ENCODE peak calls at places on chromosome 15, in five cellular contexts. N, A, O, M and D are unnamed samples.
A peak's percentile ranks its signal among the peaks of the same experiment; 100 is the strongest.

GRCh38 chr15:95121191-95121590 is 889.8 kb downstream of the MCTP2 start:
- DNase-seq in N (no peak), A (no peak), O (no peak), M (no peak), D (no peak)

GRCh38 chr15:101045835-101046691 is 126.9 kb downstream of the LRRK1 start:
- DNase-seq in N (peak; percentile 55), A (no peak), O (no peak), M (no peak), D (no peak)

GRCh38 chr15:60423540-60423939 is 25.8 kb upstream of the ANXA2 start:
- DNase-seq in N (no peak), A (no peak), O (peak; percentile 70), M (no peak), D (peak; percentile 75)

GRCh38 chr15:71786673-71787072 is 23.7 kb upstream of the NR2E3 start:
- DNase-seq in N (no peak), A (no peak), O (no peak), M (no peak), D (no peak)

GRCh38 chr15:94306700-94307650 is 75.6 kb downstream of the MCTP2 start:
- DNase-seq in N (no peak), A (no peak), O (no peak), M (no peak), D (peak; percentile 78)

GRCh38 chr15:95601525-95601924 is 729.0 kb upstream of the NR2F2 start:
- DNase-seq in N (no peak), A (no peak), O (no peak), M (no peak), D (no peak)

GRCh38 chr15:63362873-63363272 is 18.8 kb downstream of the CA12 start:
- DNase-seq in N (no peak), A (no peak), O (no peak), M (no peak), D (no peak)

GRCh38 chr15:85335193-85335939 is 45.0 kb upstream of the AKAP13 start:
- DNase-seq in N (no peak), A (no peak), O (no peak), M (no peak), D (no peak)

GRCh38 chr15:56891852-56892251 is 26.6 kb upstream of the TCF12 start:
- DNase-seq in N (no peak), A (no peak), O (no peak), M (no peak), D (no peak)

GRCh38 chr15:101810905-101811304 is 1.1 kb upstream of the OR4F15 start:
- DNase-seq in N (no peak), A (no peak), O (no peak), M (no peak), D (no peak)

GRCh38 chr15:58462973-58463663 is 31.3 kb downstream of the LIPC start:
- DNase-seq in N (peak; percentile 12), A (no peak), O (no peak), M (no peak), D (no peak)

GRCh38 chr15:83380682-83381081 is 66.5 kb upstream of the SH3GL3 start:
- DNase-seq in N (no peak), A (no peak), O (no peak), M (no peak), D (peak; percentile 7)

GRCh38 chr15:62390793-62391543 is 225.9 kb upstream of the C2CD4B start:
- DNase-seq in N (peak; percentile 74), A (no peak), O (no peak), M (no peak), D (no peak)

GRCh38 chr15:64209680-64210334 is 47.0 kb upstream of the PPIB start:
- DNase-seq in N (no peak), A (no peak), O (no peak), M (no peak), D (no peak)

GRCh38 chr15:65209701-65210643 is 1.3 kb downstream of the CILP start:
- DNase-seq in N (no peak), A (no peak), O (no peak), M (no peak), D (no peak)

GRCh38 chr15:34490421-34491193 is 53.0 kb upstream of the GOLGA8A start:
- DNase-seq in N (no peak), A (no peak), O (no peak), M (no peak), D (no peak)

GRCh38 chr15:67256051-67256450 is 1.5 kb downstream of the IQCH start:
- DNase-seq in N (no peak), A (no peak), O (no peak), M (no peak), D (no peak)

GRCh38 chr15:31435256-31435781 is 108.7 kb downstream of the KLF13 start:
- DNase-seq in N (peak; percentile 86), A (peak; percentile 71), O (peak; percentile 45), M (no peak), D (peak; percentile 54)

GRCh38 chr15:90187257-90187868 is 13.8 kb upstream of the SEMA4B start:
- DNase-seq in N (no peak), A (no peak), O (no peak), M (no peak), D (no peak)

GRCh38 chr15:38726187-38726586 is 161.6 kb upstream of the RASGRP1 start:
- DNase-seq in N (no peak), A (no peak), O (no peak), M (no peak), D (no peak)

GRCh38 chr15:76584868-76585572 is 248.4 kb downstream of the ISL2 start:
- DNase-seq in N (no peak), A (no peak), O (no peak), M (no peak), D (no peak)

GRCh38 chr15:41492597-41493204 is 973 bp upstream of the ITPKA start:
- DNase-seq in N (no peak), A (no peak), O (no peak), M (no peak), D (no peak)

GRCh38 chr15:74028646-74029045 is 34.1 kb downstream of the PML start:
- DNase-seq in N (no peak), A (no peak), O (no peak), M (no peak), D (no peak)

GRCh38 chr15:101250931-101251829 is 668 bp downstream of the CHSY1 start:
- DNase-seq in N (peak; percentile 74), A (no peak), O (no peak), M (peak; percentile 75), D (no peak)

GRCh38 chr15:89399390-89400120 is 64.9 kb upstream of the POLG start:
- DNase-seq in N (no peak), A (no peak), O (no peak), M (no peak), D (no peak)

GRCh38 chr15:31392761-31393401 is 66.2 kb downstream of the KLF13 start:
- DNase-seq in N (no peak), A (no peak), O (no peak), M (no peak), D (no peak)